ENCODE peak calls at places on chromosome 2, in eight cellular contexts. L is H9, Q is foreskin fibroblast, Y is B cell, B is mesothelial cell of epicardium, I is tibial artery, N is prostate gland, T is lung. O is an unnamed sample.

GRCh38 chr2:25341031-25341727 is 546 bp downstream of the DNMT3A start:
- DNase-seq in L (no peak), Q (no peak), Y (peak; percentile 86), B (no peak), I (no peak), N (no peak), T (no peak), O (peak; percentile 89)

GRCh38 chr2:10331033-10331701 is 28.5 kb downstream of the HPCAL1 start:
- DNase-seq in L (peak; percentile 69), Q (no peak), Y (peak; percentile 57), B (no peak), I (peak; percentile 40), N (no peak), T (peak; percentile 60), O (peak; percentile 50)

GRCh38 chr2:119425119-119425405 is 6.6 kb upstream of the TMEM37 start:
- DNase-seq in L (no peak), Q (no peak), Y (no peak), B (no peak), I (no peak), N (no peak), T (no peak), O (no peak)

GRCh38 chr2:11056614-11057013 is 98.7 kb upstream of the SLC66A3 start:
- DNase-seq in L (no peak), Q (peak; percentile 85), Y (no peak), B (no peak), I (no peak), N (no peak), T (peak; percentile 22), O (no peak)

GRCh38 chr2:240993446-240994160 is 4.8 kb upstream of the SNED1 start:
- DNase-seq in L (peak; percentile 21), Q (no peak), Y (no peak), B (no peak), I (no peak), N (no peak), T (no peak), O (no peak)

GRCh38 chr2:233818639-233819621 is 35.4 kb downstream of the HJURP start:
- DNase-seq in L (no peak), Q (no peak), Y (no peak), B (no peak), I (peak; percentile 4), N (no peak), T (no peak), O (no peak)

GRCh38 chr2:32264422-32265149 is at the start of gene NLRC4:
- DNase-seq in L (no peak), Q (no peak), Y (peak; percentile 56), B (no peak), I (no peak), N (no peak), T (no peak), O (peak; percentile 58)

GRCh38 chr2:102558463-102558862 is 60.9 kb upstream of the SLC9A2 start:
- DNase-seq in L (no peak), Q (peak; percentile 0), Y (no peak), B (no peak), I (no peak), N (no peak), T (no peak), O (no peak)

GRCh38 chr2:77831068-77831467 is 308.9 kb upstream of the LRRTM4 start:
- DNase-seq in L (no peak), Q (no peak), Y (no peak), B (no peak), I (no peak), N (no peak), T (no peak), O (no peak)

GRCh38 chr2:54881759-54882158 is 158.3 kb downstream of the EML6 start:
- DNase-seq in L (no peak), Q (no peak), Y (no peak), B (no peak), I (no peak), N (no peak), T (no peak), O (no peak)

GRCh38 chr2:168565112-168565511 is 109.0 kb downstream of the CERS6 start:
- DNase-seq in L (no peak), Q (peak; percentile 66), Y (no peak), B (no peak), I (no peak), N (peak; percentile 23), T (no peak), O (no peak)

GRCh38 chr2:237244976-237245646 is 159.4 kb downstream of the COPS8 start:
- DNase-seq in L (no peak), Q (peak; percentile 85), Y (no peak), B (no peak), I (no peak), N (no peak), T (no peak), O (no peak)

GRCh38 chr2:158973111-158973510 is 4.7 kb downstream of the TANC1 start:
- DNase-seq in L (no peak), Q (no peak), Y (no peak), B (no peak), I (no peak), N (no peak), T (no peak), O (no peak)

GRCh38 chr2:2269426-2269825 is 61.6 kb downstream of the MYT1L start:
- DNase-seq in L (no peak), Q (no peak), Y (no peak), B (no peak), I (no peak), N (no peak), T (peak; percentile 9), O (no peak)

GRCh38 chr2:48328972-48329723 is 200.8 kb upstream of the STON1 start:
- DNase-seq in L (no peak), Q (no peak), Y (no peak), B (no peak), I (no peak), N (no peak), T (no peak), O (no peak)

DNA sequence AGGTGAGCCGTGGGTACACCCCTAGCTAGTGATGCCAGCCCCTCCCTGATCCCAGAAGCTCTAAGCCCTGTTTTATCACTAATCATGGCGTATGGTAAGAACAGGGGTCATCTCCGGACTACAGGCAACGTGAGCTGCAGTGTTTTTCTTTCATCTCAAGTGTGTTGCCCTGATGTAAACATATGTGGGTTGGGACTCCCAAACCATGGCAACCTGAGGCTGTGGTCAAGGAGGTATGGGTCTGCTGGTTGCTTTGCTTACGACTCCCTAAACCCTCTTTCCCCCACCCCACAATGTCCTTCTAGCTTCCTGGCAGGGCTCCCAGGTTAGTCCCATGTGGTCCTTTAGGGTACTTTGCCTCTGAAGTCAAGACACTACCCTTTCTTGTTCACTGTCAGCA is 53.6 kb upstream of the AFF3 start:
- DNase-seq in L (no peak), Q (no peak), Y (no peak), B (no peak), I (no peak), N (no peak), T (no peak), O (no peak)
- TF ChIP-seq CTCF in L (no peak), Q (no peak), Y (no peak), B (no peak), I (no peak), N (no peak), T (no peak), O (no peak)

GRCh38 chr2:223954401-223954800 is 2.9 kb upstream of the MRPL44 start:
- DNase-seq in L (no peak), Q (peak; percentile 66), Y (no peak), B (no peak), I (no peak), N (no peak), T (no peak), O (no peak)

GRCh38 chr2:223956267-223956666 is 996 bp upstream of the MRPL44 start:
- DNase-seq in L (no peak), Q (no peak), Y (no peak), B (no peak), I (no peak), N (peak; percentile 15), T (no peak), O (no peak)

GRCh38 chr2:223952280-223952968 is 4.8 kb upstream of the MRPL44 start:
- DNase-seq in L (no peak), Q (no peak), Y (no peak), B (no peak), I (no peak), N (no peak), T (no peak), O (peak; percentile 29)

GRCh38 chr2:223959688-223960087 is 2.4 kb downstream of the MRPL44 start:
- DNase-seq in L (no peak), Q (no peak), Y (no peak), B (no peak), I (peak; percentile 63), N (peak; percentile 54), T (no peak), O (no peak)

DNA sequence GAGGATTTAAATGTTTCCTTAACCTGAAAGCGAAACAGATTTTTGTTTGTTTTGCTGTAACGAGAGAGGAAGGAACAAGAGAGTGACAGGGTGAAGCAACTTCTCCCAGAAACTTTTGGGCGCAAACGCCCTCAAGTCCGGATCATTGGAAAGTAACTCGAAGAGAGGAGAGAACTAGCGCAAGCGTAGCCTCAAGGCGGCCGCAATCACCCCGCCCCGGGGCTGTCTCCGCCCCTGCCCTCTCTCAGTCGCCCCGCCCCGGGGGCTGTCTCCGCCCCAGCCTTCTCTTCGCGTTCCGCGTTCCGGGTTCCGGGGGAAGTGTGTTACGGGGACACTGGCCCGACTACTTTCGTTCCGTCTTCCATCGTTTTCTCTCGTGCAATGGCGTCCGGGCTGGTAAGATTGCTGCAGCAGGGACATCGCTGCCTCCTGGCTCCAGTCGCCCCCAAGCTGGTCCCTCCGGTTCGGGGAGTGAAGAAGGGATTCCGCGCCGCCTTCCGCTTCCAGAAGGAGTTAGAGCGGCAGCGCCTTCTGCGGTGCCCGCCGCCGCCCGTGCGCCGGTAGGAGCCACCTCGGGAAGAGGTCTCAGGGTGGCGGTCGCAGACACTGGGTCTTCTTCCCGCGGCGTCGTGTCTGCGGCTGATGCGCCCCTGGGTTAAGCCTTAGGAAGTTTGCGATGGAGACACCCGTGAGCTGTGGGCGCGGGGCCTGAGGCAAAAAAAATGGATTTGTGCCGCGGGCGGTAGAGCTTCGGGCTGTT is at the start of gene MRPL44:
- DNase-seq in L (peak; percentile 94), Q (peak; percentile 94), Y (peak; percentile 89), B (peak; percentile 91), I (peak; percentile 94), N (peak; percentile 97), T (peak; percentile 96), O (peak; percentile 90)
- TF ChIP-seq CTCF in L (no peak), Q (no peak), Y (no peak), B (no peak), I (no peak), N (peak; percentile 34), T (no peak), O (no peak)

DNA sequence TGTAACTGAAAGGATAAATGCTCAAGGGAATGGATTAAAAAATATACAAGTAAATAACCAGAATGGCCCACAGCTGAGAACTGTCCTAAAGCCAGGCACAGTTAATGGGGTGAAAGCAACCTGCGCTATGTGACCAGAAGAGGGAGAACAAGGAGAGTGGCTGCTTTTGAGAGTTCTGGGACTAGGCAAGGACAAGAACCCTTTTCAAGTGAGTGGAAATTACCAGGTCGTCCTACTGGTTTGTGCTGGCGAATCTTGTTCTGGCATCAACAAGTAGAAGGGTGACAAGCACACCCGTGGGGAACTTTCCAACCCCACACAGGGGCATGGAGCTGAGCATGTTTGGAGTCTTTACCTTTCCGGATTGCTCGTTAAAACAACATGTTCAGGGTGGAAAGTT is 82.8 kb downstream of the TMEM17 start:
- DNase-seq in L (peak; percentile 50), Q (peak; percentile 8), Y (no peak), B (no peak), I (no peak), N (no peak), T (no peak), O (no peak)
- TF ChIP-seq CTCF in L (peak; percentile 62), Q (peak; percentile 37), Y (no peak), B (no peak), I (no peak), N (no peak), T (no peak), O (peak; percentile 8)

GRCh38 chr2:69741281-69742169 is at the start of gene ANXA4:
- DNase-seq in L (peak; percentile 69), Q (peak; percentile 77), Y (peak; percentile 74), B (peak; percentile 40), I (peak; percentile 89), N (peak; percentile 93), T (peak; percentile 90), O (peak; percentile 86)
- TF ChIP-seq CTCF in L (no peak), Q (peak; percentile 26), Y (peak; percentile 16), B (no peak), I (no peak), N (peak; percentile 36), T (no peak), O (peak; percentile 23)